ENCODE peak calls at places on chromosome 10, in ten cellular contexts. One of them, this sample, is unnamed. For H3K4me1, the result is how much of the 10 kb centered on the place peaks cover.

GRCh38 chr10:24947304-24948097 is 4.9 kb downstream of the PRTFDC1 start:
- DNase-seq in OCI-LY7: no peak
- DNase-seq in right cardiac atrium: no peak
- DNase-seq in fibroblast of lung: peak
- DNase-seq in GM23338: no peak
- DNase-seq in suprapubic skin: no peak
- DNase-seq in ovary: no peak
- DNase-seq in uterus: no peak
- DNase-seq in tibial artery: no peak
- DNase-seq in neuronal stem cell: no peak
- DNase-seq in this sample: no peak

GRCh38 chr10:80938920-80939319 is 401.2 kb downstream of the SH2D4B start:
- DNase-seq in OCI-LY7: no peak
- DNase-seq in right cardiac atrium: no peak
- DNase-seq in fibroblast of lung: no peak
- DNase-seq in GM23338: no peak
- DNase-seq in suprapubic skin: no peak
- DNase-seq in ovary: no peak
- DNase-seq in uterus: no peak
- DNase-seq in tibial artery: no peak
- DNase-seq in neuronal stem cell: no peak
- DNase-seq in this sample: no peak

GRCh38 chr10:113059001-113059780 is 109.1 kb downstream of the TCF7L2 start:
- DNase-seq in OCI-LY7: no peak
- DNase-seq in right cardiac atrium: peak
- DNase-seq in fibroblast of lung: peak
- DNase-seq in GM23338: no peak
- DNase-seq in suprapubic skin: no peak
- DNase-seq in ovary: peak
- DNase-seq in uterus: peak
- DNase-seq in tibial artery: peak
- DNase-seq in neuronal stem cell: no peak
- DNase-seq in this sample: peak

GRCh38 chr10:77036993-77037734 is 600.4 kb downstream of the KCNMA1 start:
- DNase-seq in OCI-LY7: peak
- DNase-seq in right cardiac atrium: no peak
- DNase-seq in fibroblast of lung: peak
- DNase-seq in GM23338: peak
- DNase-seq in suprapubic skin: no peak
- DNase-seq in ovary: no peak
- DNase-seq in uterus: no peak
- DNase-seq in tibial artery: no peak
- DNase-seq in neuronal stem cell: peak
- DNase-seq in this sample: no peak

GRCh38 chr10:68560201-68560915 is at the start of gene TET1:
- DNase-seq in OCI-LY7: peak
- DNase-seq in right cardiac atrium: peak
- DNase-seq in fibroblast of lung: peak
- DNase-seq in GM23338: peak
- DNase-seq in suprapubic skin: peak
- DNase-seq in ovary: peak
- DNase-seq in uterus: peak
- DNase-seq in tibial artery: peak
- DNase-seq in neuronal stem cell: peak
- DNase-seq in this sample: peak

GRCh38 chr10:70053212-70053895 is 708 bp downstream of the MACROH2A2 start:
- DNase-seq in OCI-LY7: no peak
- DNase-seq in right cardiac atrium: peak
- DNase-seq in fibroblast of lung: no peak
- DNase-seq in GM23338: peak
- DNase-seq in suprapubic skin: no peak
- DNase-seq in ovary: peak
- DNase-seq in uterus: no peak
- DNase-seq in tibial artery: no peak
- DNase-seq in neuronal stem cell: peak
- DNase-seq in this sample: peak

GRCh38 chr10:71126432-71126831 is 85.9 kb upstream of the UNC5B start:
- DNase-seq in OCI-LY7: no peak
- DNase-seq in right cardiac atrium: no peak
- DNase-seq in fibroblast of lung: no peak
- DNase-seq in GM23338: no peak
- DNase-seq in suprapubic skin: no peak
- DNase-seq in ovary: no peak
- DNase-seq in uterus: no peak
- DNase-seq in tibial artery: no peak
- DNase-seq in neuronal stem cell: no peak
- DNase-seq in this sample: no peak

GRCh38 chr10:51510231-51510630 is 189.2 kb downstream of the CSTF2T start:
- DNase-seq in OCI-LY7: no peak
- DNase-seq in right cardiac atrium: no peak
- DNase-seq in fibroblast of lung: peak
- DNase-seq in GM23338: no peak
- DNase-seq in suprapubic skin: no peak
- DNase-seq in ovary: no peak
- DNase-seq in uterus: no peak
- DNase-seq in tibial artery: no peak
- DNase-seq in neuronal stem cell: no peak
- DNase-seq in this sample: no peak

GRCh38 chr10:61635946-61636345 is 26.8 kb upstream of the CABCOCO1 start:
- DNase-seq in OCI-LY7: no peak
- DNase-seq in right cardiac atrium: no peak
- DNase-seq in fibroblast of lung: peak
- DNase-seq in GM23338: no peak
- DNase-seq in suprapubic skin: no peak
- DNase-seq in ovary: no peak
- DNase-seq in uterus: no peak
- DNase-seq in tibial artery: no peak
- DNase-seq in neuronal stem cell: no peak
- DNase-seq in this sample: no peak

GRCh38 chr10:61628875-61629513 is 33.7 kb upstream of the CABCOCO1 start:
- DNase-seq in OCI-LY7: no peak
- DNase-seq in right cardiac atrium: no peak
- DNase-seq in fibroblast of lung: peak
- DNase-seq in GM23338: peak
- DNase-seq in suprapubic skin: no peak
- DNase-seq in ovary: peak
- DNase-seq in uterus: peak
- DNase-seq in tibial artery: no peak
- DNase-seq in neuronal stem cell: no peak
- DNase-seq in this sample: no peak

GRCh38 chr10:61634711-61635110 is 28.0 kb upstream of the CABCOCO1 start:
- DNase-seq in OCI-LY7: no peak
- DNase-seq in right cardiac atrium: no peak
- DNase-seq in fibroblast of lung: peak
- DNase-seq in GM23338: no peak
- DNase-seq in suprapubic skin: no peak
- DNase-seq in ovary: no peak
- DNase-seq in uterus: no peak
- DNase-seq in tibial artery: no peak
- DNase-seq in neuronal stem cell: no peak
- DNase-seq in this sample: no peak

GRCh38 chr10:61629594-61629993 is 33.1 kb upstream of the CABCOCO1 start:
- DNase-seq in OCI-LY7: no peak
- DNase-seq in right cardiac atrium: no peak
- DNase-seq in fibroblast of lung: no peak
- DNase-seq in GM23338: peak
- DNase-seq in suprapubic skin: no peak
- DNase-seq in ovary: no peak
- DNase-seq in uterus: no peak
- DNase-seq in tibial artery: no peak
- DNase-seq in neuronal stem cell: no peak
- DNase-seq in this sample: no peak

GRCh38 chr10:61633665-61634064 is 29.1 kb upstream of the CABCOCO1 start:
- DNase-seq in OCI-LY7: no peak
- DNase-seq in right cardiac atrium: no peak
- DNase-seq in fibroblast of lung: peak
- DNase-seq in GM23338: no peak
- DNase-seq in suprapubic skin: no peak
- DNase-seq in ovary: no peak
- DNase-seq in uterus: no peak
- DNase-seq in tibial artery: no peak
- DNase-seq in neuronal stem cell: no peak
- DNase-seq in this sample: no peak
- H3K4me1 ChIP-seq in OCI-LY7: under half
- H3K4me1 ChIP-seq in right cardiac atrium: under half
- H3K4me1 ChIP-seq in fibroblast of lung: under half
- H3K4me1 ChIP-seq in GM23338: under half
- H3K4me1 ChIP-seq in suprapubic skin: under half
- H3K4me1 ChIP-seq in ovary: under half
- H3K4me1 ChIP-seq in uterus: under half
- H3K4me1 ChIP-seq in tibial artery: under half
- H3K4me1 ChIP-seq in neuronal stem cell: under half
- H3K4me1 ChIP-seq in this sample: under half

DNA sequence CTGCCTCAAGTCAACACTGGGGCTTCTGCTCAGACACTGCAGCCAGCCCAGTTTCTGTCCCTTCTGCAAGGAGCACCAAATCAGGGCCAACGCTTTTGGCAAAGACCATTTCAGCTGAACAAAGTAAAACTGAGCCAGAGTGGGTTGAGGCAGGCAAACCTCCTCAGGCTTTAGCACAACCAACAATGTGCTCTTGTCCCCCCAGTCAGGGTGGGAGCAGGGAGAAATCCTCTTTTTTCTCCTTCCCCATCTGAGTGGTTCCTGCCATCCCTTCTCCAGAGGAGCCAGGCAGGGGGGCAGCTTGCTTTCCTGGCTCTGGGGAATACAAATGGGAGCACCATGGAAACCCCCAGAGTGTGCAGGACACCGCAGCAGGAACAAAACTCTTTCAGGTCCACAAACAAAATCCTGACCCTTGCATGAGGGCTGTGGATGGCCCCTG is 14.3 kb downstream of the CAMK2G start:
- DNase-seq in OCI-LY7: no peak
- DNase-seq in right cardiac atrium: no peak
- DNase-seq in fibroblast of lung: no peak
- DNase-seq in GM23338: no peak
- DNase-seq in suprapubic skin: no peak
- DNase-seq in ovary: no peak
- DNase-seq in uterus: no peak
- DNase-seq in tibial artery: no peak
- DNase-seq in neuronal stem cell: no peak
- DNase-seq in this sample: no peak
- H3K4me1 ChIP-seq in OCI-LY7: under half
- H3K4me1 ChIP-seq in right cardiac atrium: under half
- H3K4me1 ChIP-seq in fibroblast of lung: under half
- H3K4me1 ChIP-seq in GM23338: under half
- H3K4me1 ChIP-seq in suprapubic skin: under half
- H3K4me1 ChIP-seq in ovary: under half
- H3K4me1 ChIP-seq in uterus: under half
- H3K4me1 ChIP-seq in tibial artery: half or more
- H3K4me1 ChIP-seq in neuronal stem cell: under half
- H3K4me1 ChIP-seq in this sample: under half

DNA sequence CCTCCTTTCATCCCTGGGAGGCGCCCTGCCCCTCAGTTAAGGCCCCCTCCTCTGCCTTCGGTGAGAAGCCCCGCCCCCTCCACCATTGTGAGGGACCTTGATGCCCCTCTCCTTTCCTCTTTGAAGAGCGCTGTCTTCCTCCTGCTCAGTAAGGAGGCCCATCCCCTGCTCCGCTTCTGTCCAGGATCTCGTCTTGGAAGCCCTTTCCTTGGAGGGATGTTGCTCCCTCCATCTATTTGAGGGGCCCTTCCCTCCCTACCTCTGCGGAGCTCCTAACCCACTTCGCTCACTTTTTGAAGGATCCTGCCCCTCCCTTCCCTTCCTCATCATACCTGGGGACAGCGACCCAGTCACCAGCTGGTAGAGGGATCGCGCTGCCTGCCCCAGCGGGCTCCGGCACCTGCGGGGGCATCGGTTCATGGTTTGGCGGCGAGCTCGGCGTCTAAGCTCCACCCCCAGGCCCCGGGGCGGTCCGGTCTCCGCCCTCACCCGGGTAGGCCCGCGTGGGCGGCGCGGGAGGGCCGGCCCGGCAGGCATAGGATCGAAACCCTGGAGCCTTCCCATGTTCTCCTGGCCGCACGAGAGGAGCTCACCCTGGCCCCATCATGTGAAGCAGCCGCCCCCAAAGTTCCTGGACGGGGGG is 4.1 kb downstream of the KCNIP2 start:
- DNase-seq in OCI-LY7: no peak
- DNase-seq in right cardiac atrium: peak
- DNase-seq in fibroblast of lung: no peak
- DNase-seq in GM23338: peak
- DNase-seq in suprapubic skin: no peak
- DNase-seq in ovary: peak
- DNase-seq in uterus: no peak
- DNase-seq in tibial artery: no peak
- DNase-seq in neuronal stem cell: no peak
- DNase-seq in this sample: peak
- H3K4me1 ChIP-seq in OCI-LY7: under half
- H3K4me1 ChIP-seq in right cardiac atrium: under half
- H3K4me1 ChIP-seq in fibroblast of lung: under half
- H3K4me1 ChIP-seq in GM23338: under half
- H3K4me1 ChIP-seq in suprapubic skin: under half
- H3K4me1 ChIP-seq in ovary: under half
- H3K4me1 ChIP-seq in uterus: under half
- H3K4me1 ChIP-seq in tibial artery: under half
- H3K4me1 ChIP-seq in neuronal stem cell: under half
- H3K4me1 ChIP-seq in this sample: half or more

GRCh38 chr10:132478341-132479023 is 59.1 kb upstream of the INPP5A start:
- DNase-seq in OCI-LY7: no peak
- DNase-seq in right cardiac atrium: no peak
- DNase-seq in fibroblast of lung: no peak
- DNase-seq in GM23338: no peak
- DNase-seq in suprapubic skin: peak
- DNase-seq in ovary: peak
- DNase-seq in uterus: no peak
- DNase-seq in tibial artery: peak
- DNase-seq in neuronal stem cell: no peak
- DNase-seq in this sample: no peak

GRCh38 chr10:132480356-132480755 is 57.2 kb upstream of the INPP5A start:
- DNase-seq in OCI-LY7: no peak
- DNase-seq in right cardiac atrium: no peak
- DNase-seq in fibroblast of lung: no peak
- DNase-seq in GM23338: no peak
- DNase-seq in suprapubic skin: peak
- DNase-seq in ovary: peak
- DNase-seq in uterus: no peak
- DNase-seq in tibial artery: peak
- DNase-seq in neuronal stem cell: no peak
- DNase-seq in this sample: no peak

GRCh38 chr10:132479024-132479602 is 58.5 kb upstream of the INPP5A start:
- DNase-seq in OCI-LY7: no peak
- DNase-seq in right cardiac atrium: peak
- DNase-seq in fibroblast of lung: no peak
- DNase-seq in GM23338: no peak
- DNase-seq in suprapubic skin: peak
- DNase-seq in ovary: peak
- DNase-seq in uterus: no peak
- DNase-seq in tibial artery: peak
- DNase-seq in neuronal stem cell: no peak
- DNase-seq in this sample: no peak

GRCh38 chr10:132481690-132482089 is 55.9 kb upstream of the INPP5A start:
- DNase-seq in OCI-LY7: no peak
- DNase-seq in right cardiac atrium: no peak
- DNase-seq in fibroblast of lung: no peak
- DNase-seq in GM23338: no peak
- DNase-seq in suprapubic skin: peak
- DNase-seq in ovary: peak
- DNase-seq in uterus: no peak
- DNase-seq in tibial artery: peak
- DNase-seq in neuronal stem cell: no peak
- DNase-seq in this sample: no peak

DNA sequence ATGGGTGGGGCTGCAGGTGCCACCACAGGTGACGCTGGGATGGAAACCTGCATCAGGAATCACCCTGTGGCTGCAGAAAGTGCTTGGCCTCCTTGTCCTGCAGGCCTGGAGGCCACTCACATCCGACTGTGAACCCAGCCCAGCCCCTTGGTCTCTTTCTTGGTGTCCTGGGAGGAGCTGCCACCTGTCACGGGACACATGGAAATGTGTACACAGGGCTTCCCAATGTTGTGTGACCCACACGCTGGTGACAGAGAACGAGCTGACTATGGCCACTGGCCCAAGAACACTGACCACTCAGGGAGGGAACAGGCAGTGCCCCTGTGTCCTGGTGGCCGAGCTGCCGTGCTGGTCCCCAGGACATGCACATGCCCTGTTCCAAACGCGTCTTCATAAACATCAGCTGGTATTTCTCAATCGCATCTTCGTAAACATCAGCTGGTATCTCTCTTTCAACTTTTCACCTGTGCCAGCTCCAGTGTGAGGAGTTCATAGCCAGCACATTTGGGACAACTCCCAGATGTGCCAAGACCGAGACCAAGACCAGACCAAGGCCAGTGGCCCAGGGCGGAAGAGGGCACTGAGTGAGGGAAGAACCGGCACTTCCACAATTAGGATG is 57.9 kb upstream of the INPP5A start:
- DNase-seq in OCI-LY7: no peak
- DNase-seq in right cardiac atrium: no peak
- DNase-seq in fibroblast of lung: no peak
- DNase-seq in GM23338: no peak
- DNase-seq in suprapubic skin: peak
- DNase-seq in ovary: peak
- DNase-seq in uterus: no peak
- DNase-seq in tibial artery: peak
- DNase-seq in neuronal stem cell: no peak
- DNase-seq in this sample: no peak
- H3K4me1 ChIP-seq in OCI-LY7: under half
- H3K4me1 ChIP-seq in right cardiac atrium: under half
- H3K4me1 ChIP-seq in fibroblast of lung: under half
- H3K4me1 ChIP-seq in GM23338: under half
- H3K4me1 ChIP-seq in suprapubic skin: under half
- H3K4me1 ChIP-seq in ovary: under half
- H3K4me1 ChIP-seq in uterus: under half
- H3K4me1 ChIP-seq in tibial artery: under half
- H3K4me1 ChIP-seq in neuronal stem cell: under half
- H3K4me1 ChIP-seq in this sample: under half

This sample was measured in left ventricle myocardium inferior.